ENCODE peak calls at places on chromosome 1, in ten cellular contexts. One of them, this sample, is unnamed.

GRCh38 chr1:109025691-109026090 is 16.2 kb downstream of the WDR47 start:
- DNase-seq in K562: no peak
- DNase-seq in endothelial cell: no peak
- DNase-seq in GM23338: no peak
- DNase-seq in cardiac muscle cell: no peak
- DNase-seq in kidney tubule cell: no peak
- DNase-seq in lower leg skin: no peak
- DNase-seq in brain microvascular endothelial cell: no peak
- DNase-seq in NB4: no peak
- DNase-seq in caudate nucleus: no peak
- DNase-seq in this sample: no peak

GRCh38 chr1:68600049-68600661 is 103.3 kb upstream of the DEPDC1 start:
- DNase-seq in GM23338: peak
- DNase-seq in kidney tubule cell: peak
- DNase-seq in caudate nucleus: no peak
- DNase-seq in lower leg skin: no peak
- DNase-seq in cardiac muscle cell: peak
- DNase-seq in endothelial cell: peak
- DNase-seq in K562: peak
- DNase-seq in NB4: peak
- DNase-seq in brain microvascular endothelial cell: no peak
- DNase-seq in this sample: no peak

GRCh38 chr1:219967361-219967760 is 39.0 kb upstream of the SLC30A10 start:
- DNase-seq in cardiac muscle cell: no peak
- DNase-seq in lower leg skin: no peak
- DNase-seq in NB4: no peak
- DNase-seq in kidney tubule cell: no peak
- DNase-seq in K562: no peak
- DNase-seq in endothelial cell: no peak
- DNase-seq in caudate nucleus: no peak
- DNase-seq in GM23338: no peak
- DNase-seq in brain microvascular endothelial cell: no peak
- DNase-seq in this sample: no peak

GRCh38 chr1:54850082-54850730 is 36.8 kb downstream of the DHCR24 start:
- DNase-seq in NB4: no peak
- DNase-seq in brain microvascular endothelial cell: no peak
- DNase-seq in cardiac muscle cell: no peak
- DNase-seq in GM23338: no peak
- DNase-seq in endothelial cell: no peak
- DNase-seq in kidney tubule cell: peak
- DNase-seq in K562: no peak
- DNase-seq in lower leg skin: peak
- DNase-seq in caudate nucleus: no peak
- DNase-seq in this sample: no peak

GRCh38 chr1:12127206-12127810 is 39.5 kb upstream of the TNFRSF1B start:
- DNase-seq in caudate nucleus: no peak
- DNase-seq in NB4: no peak
- DNase-seq in lower leg skin: no peak
- DNase-seq in K562: no peak
- DNase-seq in kidney tubule cell: no peak
- DNase-seq in cardiac muscle cell: no peak
- DNase-seq in GM23338: no peak
- DNase-seq in endothelial cell: no peak
- DNase-seq in brain microvascular endothelial cell: no peak
- DNase-seq in this sample: no peak

GRCh38 chr1:89820423-89821321 is at the start of gene LRRC8D:
- DNase-seq in endothelial cell: peak
- DNase-seq in K562: peak
- DNase-seq in caudate nucleus: peak
- DNase-seq in cardiac muscle cell: peak
- DNase-seq in kidney tubule cell: peak
- DNase-seq in brain microvascular endothelial cell: peak
- DNase-seq in GM23338: peak
- DNase-seq in lower leg skin: peak
- DNase-seq in NB4: peak
- DNase-seq in this sample: no peak

GRCh38 chr1:64476251-64476952 is 6.5 kb downstream of the CACHD1 start:
- DNase-seq in K562: no peak
- DNase-seq in kidney tubule cell: peak
- DNase-seq in endothelial cell: no peak
- DNase-seq in lower leg skin: no peak
- DNase-seq in GM23338: no peak
- DNase-seq in caudate nucleus: no peak
- DNase-seq in NB4: no peak
- DNase-seq in brain microvascular endothelial cell: peak
- DNase-seq in cardiac muscle cell: peak
- DNase-seq in this sample: no peak

GRCh38 chr1:36964830-36965229 is 69.5 kb downstream of the GRIK3 start:
- DNase-seq in K562: no peak
- DNase-seq in lower leg skin: no peak
- DNase-seq in GM23338: no peak
- DNase-seq in NB4: no peak
- DNase-seq in brain microvascular endothelial cell: no peak
- DNase-seq in caudate nucleus: no peak
- DNase-seq in endothelial cell: no peak
- DNase-seq in cardiac muscle cell: no peak
- DNase-seq in kidney tubule cell: no peak
- DNase-seq in this sample: no peak

GRCh38 chr1:52590275-52590674 is 11.9 kb upstream of the GPX7 start:
- DNase-seq in NB4: no peak
- DNase-seq in K562: no peak
- DNase-seq in brain microvascular endothelial cell: no peak
- DNase-seq in kidney tubule cell: no peak
- DNase-seq in GM23338: peak
- DNase-seq in caudate nucleus: no peak
- DNase-seq in lower leg skin: no peak
- DNase-seq in endothelial cell: no peak
- DNase-seq in cardiac muscle cell: no peak
- DNase-seq in this sample: no peak

GRCh38 chr1:2641381-2642130 is 8.7 kb upstream of the MMEL1 start:
- DNase-seq in endothelial cell: no peak
- DNase-seq in brain microvascular endothelial cell: no peak
- DNase-seq in NB4: no peak
- DNase-seq in kidney tubule cell: no peak
- DNase-seq in GM23338: peak
- DNase-seq in cardiac muscle cell: no peak
- DNase-seq in caudate nucleus: no peak
- DNase-seq in K562: no peak
- DNase-seq in lower leg skin: peak
- DNase-seq in this sample: no peak

GRCh38 chr1:209900734-209901133 is 37.3 kb upstream of the SYT14 start:
- DNase-seq in GM23338: no peak
- DNase-seq in NB4: no peak
- DNase-seq in lower leg skin: no peak
- DNase-seq in cardiac muscle cell: peak
- DNase-seq in brain microvascular endothelial cell: peak
- DNase-seq in endothelial cell: no peak
- DNase-seq in K562: no peak
- DNase-seq in caudate nucleus: no peak
- DNase-seq in kidney tubule cell: peak
- DNase-seq in this sample: no peak

GRCh38 chr1:164836614-164837018 is 277.6 kb downstream of the PBX1 start:
- DNase-seq in cardiac muscle cell: peak
- DNase-seq in GM23338: no peak
- DNase-seq in caudate nucleus: no peak
- DNase-seq in kidney tubule cell: no peak
- DNase-seq in NB4: no peak
- DNase-seq in brain microvascular endothelial cell: no peak
- DNase-seq in K562: no peak
- DNase-seq in endothelial cell: no peak
- DNase-seq in lower leg skin: no peak
- DNase-seq in this sample: no peak

GRCh38 chr1:180842052-180842451 is 70.6 kb upstream of the KIAA1614 start:
- DNase-seq in endothelial cell: no peak
- DNase-seq in brain microvascular endothelial cell: peak
- DNase-seq in caudate nucleus: no peak
- DNase-seq in NB4: no peak
- DNase-seq in lower leg skin: no peak
- DNase-seq in cardiac muscle cell: peak
- DNase-seq in K562: no peak
- DNase-seq in GM23338: peak
- DNase-seq in kidney tubule cell: peak
- DNase-seq in this sample: no peak

This sample was measured in thoracic aorta.